ENCODE peak calls at places on chromosomes 12 and 14, in seven cellular contexts. G is amniotic stem cell, O is HFF-Myc, V is substantia nigra, P is T-cell, C is AG09319, J is HT1080. F is an unnamed sample.

GRCh38 chr12:69275471-69275891 is 36.1 kb downstream of the CPSF6 start:
- DNase-seq in G (no peak), O (no peak), V (no peak), P (no peak), C (no peak), J (no peak), F (no peak)

GRCh38 chr12:122860854-122861585 is 25.8 kb downstream of the HIP1R start:
- DNase-seq in G (no peak), O (no peak), V (no peak), P (no peak), C (no peak), J (no peak), F (no peak)

GRCh38 chr12:68317047-68317667 is 15.0 kb downstream of the MDM1 start:
- DNase-seq in G (peak), O (no peak), V (no peak), P (peak), C (peak), J (peak), F (no peak)

GRCh38 chr14:68368850-68369249 is 424.0 kb downstream of the ZFP36L1 start:
- DNase-seq in G (no peak), O (no peak), V (no peak), P (no peak), C (no peak), J (no peak), F (no peak)

GRCh38 chr14:99625476-99625875 is 19.5 kb upstream of the HHIPL1 start:
- DNase-seq in G (no peak), O (no peak), V (no peak), P (no peak), C (no peak), J (no peak), F (no peak)

GRCh38 chr14:53528114-53528513 is 375.0 kb upstream of the DDHD1 start:
- DNase-seq in G (no peak), O (no peak), V (no peak), P (no peak), C (no peak), J (no peak), F (no peak)

GRCh38 chr14:88385212-88386101 is at the start of gene SPATA7:
- DNase-seq in G (peak), O (peak), V (peak), P (peak), C (peak), J (peak), F (peak)

GRCh38 chr12:109127533-109128242 is 11.3 kb downstream of the ACACB start:
- DNase-seq in G (no peak), O (no peak), V (no peak), P (no peak), C (no peak), J (no peak), F (no peak)

GRCh38 chr14:69879175-69880047 is at the start of gene SMOC1:
- DNase-seq in G (no peak), O (no peak), V (peak), P (no peak), C (no peak), J (no peak), F (no peak)

GRCh38 chr12:98901189-98901588 is 256.1 kb downstream of the APAF1 start:
- DNase-seq in G (no peak), O (no peak), V (no peak), P (no peak), C (no peak), J (no peak), F (no peak)

GRCh38 chr12:79344855-79345840 is 345.6 kb downstream of the PAWR start:
- DNase-seq in G (no peak), O (peak), V (no peak), P (no peak), C (no peak), J (peak), F (no peak)

GRCh38 chr12:65495233-65495632 is 216.8 kb downstream of the MSRB3 start:
- DNase-seq in G (no peak), O (peak), V (no peak), P (no peak), C (no peak), J (peak), F (no peak)

GRCh38 chr14:72801381-72801812 is 92.5 kb downstream of the DPF3 start:
- DNase-seq in G (peak), O (peak), V (no peak), P (no peak), C (peak), J (peak), F (no peak)

GRCh38 chr12:24200013-24200412 is 250.5 kb upstream of the SOX5 start:
- DNase-seq in G (no peak), O (no peak), V (no peak), P (no peak), C (no peak), J (no peak), F (no peak)

GRCh38 chr14:96592591-96593388 is 90.6 kb downstream of the PAPOLA start:
- DNase-seq in G (no peak), O (no peak), V (no peak), P (peak), C (no peak), J (no peak), F (no peak)

GRCh38 chr12:6909421-6910145 is 4.8 kb upstream of the ENO2 start:
- DNase-seq in G (no peak), O (no peak), V (no peak), P (no peak), C (no peak), J (no peak), F (no peak)

GRCh38 chr14:50037837-50038236 is 78.5 kb downstream of the VCPKMT start:
- DNase-seq in G (no peak), O (no peak), V (peak), P (no peak), C (no peak), J (no peak), F (no peak)

GRCh38 chr12:4434299-4434698 is 11.3 kb downstream of the FGF6 start:
- DNase-seq in G (no peak), O (no peak), V (no peak), P (no peak), C (no peak), J (no peak), F (no peak)

GRCh38 chr12:38811814-38812356 is 93.5 kb downstream of the CPNE8 start:
- DNase-seq in G (no peak), O (no peak), V (no peak), P (no peak), C (no peak), J (no peak), F (no peak)

GRCh38 chr14:101037021-101037817 is 133.7 kb upstream of the RTL1 start:
- DNase-seq in G (no peak), O (no peak), V (no peak), P (no peak), C (no peak), J (no peak), F (no peak)

GRCh38 chr12:20421338-20421890 is 53.1 kb downstream of the PDE3A start:
- DNase-seq in G (no peak), O (no peak), V (no peak), P (no peak), C (no peak), J (no peak), F (no peak)

GRCh38 chr12:21988619-21989018 is 47.4 kb upstream of the ABCC9 start:
- DNase-seq in G (no peak), O (no peak), V (no peak), P (no peak), C (no peak), J (no peak), F (no peak)

GRCh38 chr12:122333142-122334087 is 67.1 kb upstream of the VPS33A start:
- DNase-seq in G (no peak), O (no peak), V (no peak), P (no peak), C (no peak), J (no peak), F (no peak)

GRCh38 chr14:105857816-105858675 is 331.7 kb downstream of the TMEM121 start:
- DNase-seq in G (no peak), O (no peak), V (no peak), P (no peak), C (no peak), J (no peak), F (no peak)

GRCh38 chr12:89685363-89685972 is 23.2 kb downstream of the ATP2B1 start:
- DNase-seq in G (no peak), O (no peak), V (no peak), P (no peak), C (no peak), J (no peak), F (no peak)

GRCh38 chr14:93045965-93046695 is 69.6 kb downstream of the ITPK1 start:
- DNase-seq in G (no peak), O (no peak), V (no peak), P (no peak), C (peak), J (peak), F (no peak)

GRCh38 chr14:64806202-64806861 is 73.4 kb downstream of the SPTB start:
- DNase-seq in G (peak), O (no peak), V (no peak), P (no peak), C (no peak), J (peak), F (no peak)

GRCh38 chr12:127559349-127560040 is 707.5 kb upstream of the TMEM132C start:
- DNase-seq in G (peak), O (peak), V (no peak), P (peak), C (peak), J (peak), F (no peak)

GRCh38 chr14:75450381-75451276 is 22.8 kb downstream of the JDP2 start:
- DNase-seq in G (no peak), O (no peak), V (peak), P (no peak), C (no peak), J (peak), F (no peak)

GRCh38 chr14:104512771-104513640 is 66.6 kb upstream of the C14orf180 start:
- DNase-seq in G (no peak), O (no peak), V (no peak), P (no peak), C (no peak), J (no peak), F (no peak)

GRCh38 chr12:6699259-6699988 is 1.2 kb downstream of the PIANP start:
- DNase-seq in G (no peak), O (no peak), V (no peak), P (no peak), C (no peak), J (no peak), F (no peak)

GRCh38 chr12:124898200-124898950 is 16.1 kb downstream of the UBC start:
- DNase-seq in G (no peak), O (no peak), V (peak), P (peak), C (no peak), J (peak), F (no peak)

GRCh38 chr14:59918824-59919581 is 941 bp upstream of the LRRC9 start:
- DNase-seq in G (no peak), O (peak), V (peak), P (peak), C (peak), J (no peak), F (no peak)

F was measured in esophagus squamous epithelium.